ENCODE peak calls at places on chromosomes 16 and 17, in seven cellular contexts. A is kidney tubule cell, R is GM13977, O is iPS DF 19.7, J is 8988T, Q is activated T-helper 1 cell treated with Interleukin-2 at 50 U/mL for 16 hours, Z is GM10248. U is an unnamed sample.

GRCh38 chr17:21285164-21286065 is 904 bp downstream of the MAP2K3 start:
- DNase-seq in A (peak), R (peak), O (no peak), J (no peak), Q (no peak), Z (no peak), U (no peak)

GRCh38 chr17:29048440-29049360 is 5.8 kb downstream of the PIPOX start:
- DNase-seq in A (peak), R (no peak), O (no peak), J (no peak), Q (no peak), Z (no peak), U (no peak)

GRCh38 chr16:82784567-82784956 is 157.8 kb downstream of the CDH13 start:
- DNase-seq in A (no peak), R (no peak), O (no peak), J (no peak), Q (no peak), Z (no peak), U (no peak)

GRCh38 chr16:79328327-79329162 is 272.0 kb downstream of the MAF start:
- DNase-seq in A (no peak), R (no peak), O (no peak), J (no peak), Q (no peak), Z (no peak), U (no peak)

GRCh38 chr16:66918803-66919568 is at the start of gene CDH16:
- DNase-seq in A (peak), R (no peak), O (no peak), J (no peak), Q (no peak), Z (no peak), U (no peak)

GRCh38 chr17:79095345-79096055 is 20.9 kb downstream of the ENGASE start:
- DNase-seq in A (peak), R (no peak), O (no peak), J (no peak), Q (no peak), Z (no peak), U (no peak)

GRCh38 chr16:4182581-4183257 is 59.2 kb downstream of the SRL start:
- DNase-seq in A (no peak), R (no peak), O (no peak), J (no peak), Q (no peak), Z (peak), U (no peak)

GRCh38 chr17:5784791-5785190 is 200.5 kb upstream of the NLRP1 start:
- DNase-seq in A (peak), R (no peak), O (no peak), J (no peak), Q (no peak), Z (no peak), U (no peak)

GRCh38 chr16:87860553-87861299 is 8.6 kb downstream of the SLC7A5 start:
- DNase-seq in A (peak), R (no peak), O (no peak), J (no peak), Q (no peak), Z (no peak), U (no peak)

GRCh38 chr16:82834156-82834758 is 207.5 kb downstream of the CDH13 start:
- DNase-seq in A (no peak), R (no peak), O (no peak), J (no peak), Q (no peak), Z (no peak), U (no peak)

GRCh38 chr17:46811978-46812583 is 6.4 kb downstream of the WNT3 start:
- DNase-seq in A (peak), R (no peak), O (no peak), J (no peak), Q (no peak), Z (no peak), U (no peak)

GRCh38 chr17:30113213-30113612 is 3.4 kb upstream of the NSRP1 start:
- DNase-seq in A (peak), R (no peak), O (no peak), J (no peak), Q (no peak), Z (no peak), U (peak)

GRCh38 chr17:42980274-42980765 is at the start of gene RUNDC1:
- DNase-seq in A (peak), R (peak), O (no peak), J (peak), Q (peak), Z (peak), U (peak)

GRCh38 chr17:76063880-76064546 is 8.3 kb downstream of the SRP68 start:
- DNase-seq in A (no peak), R (no peak), O (no peak), J (no peak), Q (no peak), Z (no peak), U (no peak)